ENCODE peak calls at places on chromosome 22, in eight cellular contexts. A, Y, E, S, B, I, K and J are unnamed samples.

GRCh38 chr22:39092111-39092867 is 4.8 kb upstream of the APOBEC3H start:
- DNase-seq in A (no peak), E (no peak), Y (no peak), B (no peak), S (no peak), K (no peak), I (no peak), J (no peak)

GRCh38 chr22:45246060-45246985 is 5.6 kb upstream of the KIAA0930 start:
- DNase-seq in Y (no peak), A (peak), K (no peak), B (peak), E (no peak), S (peak), I (no peak), J (peak)

GRCh38 chr22:37062366-37062655 is 10.8 kb downstream of the KCTD17 start:
- DNase-seq in K (no peak), Y (no peak), I (no peak), S (no peak), A (no peak), E (no peak), B (no peak), J (no peak)

GRCh38 chr22:38272373-38273134 is at the start of gene TMEM184B:
- DNase-seq in K (peak), B (peak), Y (no peak), S (peak), A (peak), I (peak), E (peak), J (peak)

GRCh38 chr22:41447435-41448188 is 1.0 kb upstream of the TOB2 start:
- DNase-seq in I (peak), A (peak), K (peak), E (peak), B (peak), Y (no peak), S (peak), J (peak)

GRCh38 chr22:16960220-16960883 is 47.7 kb downstream of the GAB4 start:
- DNase-seq in I (no peak), A (no peak), B (no peak), E (no peak), Y (no peak), K (peak), S (peak), J (no peak)

GRCh38 chr22:42172385-42173172 is 42.0 kb upstream of the CYP2D6 start:
- DNase-seq in A (no peak), B (peak), I (no peak), S (no peak), E (no peak), Y (no peak), K (no peak), J (peak)

GRCh38 chr22:48167238-48167637 is 1404.8 kb downstream of the TBC1D22A start:
- DNase-seq in K (no peak), E (no peak), B (no peak), Y (no peak), S (no peak), A (no peak), I (peak), J (no peak)

GRCh38 chr22:46737976-46738641 is at the start of gene CERK:
- DNase-seq in B (peak), E (no peak), Y (no peak), A (peak), K (no peak), S (peak), I (peak), J (peak)

GRCh38 chr22:46143491-46144147 is 6.7 kb upstream of the PPARA start:
- DNase-seq in Y (no peak), K (no peak), I (no peak), B (no peak), A (no peak), S (no peak), E (no peak), J (no peak)

GRCh38 chr22:44954113-44954512 is 55.7 kb downstream of the PHF21B start:
- DNase-seq in E (no peak), K (no peak), S (no peak), I (no peak), A (no peak), B (no peak), Y (no peak), J (no peak)

GRCh38 chr22:25643232-25644000 is 78.9 kb downstream of the GRK3 start:
- DNase-seq in B (no peak), K (no peak), Y (no peak), S (no peak), I (no peak), E (no peak), A (no peak), J (no peak)

GRCh38 chr22:50473855-50474671 is 772 bp downstream of the SBF1 start:
- DNase-seq in S (no peak), A (peak), E (no peak), I (peak), K (no peak), Y (no peak), B (peak), J (peak)

GRCh38 chr22:27474112-27474571 is 327.4 kb downstream of the MN1 start:
- DNase-seq in I (no peak), B (peak), E (no peak), A (no peak), Y (no peak), S (no peak), K (no peak), J (peak)

GRCh38 chr22:42287174-42287890 is 16.9 kb upstream of the TCF20 start:
- DNase-seq in K (no peak), E (no peak), Y (no peak), B (no peak), A (no peak), S (no peak), I (no peak), J (no peak)

GRCh38 chr22:20624161-20624616 is 116.8 kb downstream of the MED15 start:
- DNase-seq in I (no peak), B (peak), Y (no peak), E (no peak), S (no peak), A (no peak), K (no peak), J (peak)

GRCh38 chr22:35342390-35342789 is 38.5 kb upstream of the HMOX1 start:
- DNase-seq in A (no peak), B (no peak), K (no peak), S (no peak), E (no peak), Y (no peak), I (no peak), J (no peak)

GRCh38 chr22:40220316-40221054 is 42.8 kb downstream of the TNRC6B start:
- DNase-seq in S (no peak), K (no peak), I (no peak), B (peak), A (no peak), E (no peak), Y (no peak), J (no peak)

GRCh38 chr22:38699784-38700183 is 959 bp downstream of the JOSD1 start:
- DNase-seq in E (no peak), I (no peak), K (no peak), B (peak), S (no peak), A (no peak), Y (no peak), J (peak)

GRCh38 chr22:20642668-20643179 is 131.2 kb upstream of the SERPIND1 start:
- DNase-seq in K (peak), I (no peak), B (no peak), S (no peak), Y (no peak), A (no peak), E (no peak), J (no peak)

GRCh38 chr22:28027453-28028448 is 108.7 kb upstream of the PITPNB start:
- DNase-seq in E (no peak), K (peak), B (no peak), I (no peak), S (peak), Y (no peak), A (no peak), J (no peak)

GRCh38 chr22:25666308-25666707 is 75.7 kb upstream of the MYO18B start:
- DNase-seq in Y (no peak), I (no peak), B (no peak), A (no peak), E (no peak), S (no peak), K (no peak), J (no peak)

GRCh38 chr22:46335201-46336118 is at the start of gene TRMU:
- DNase-seq in B (peak), S (peak), I (peak), A (peak), E (peak), Y (peak), K (peak), J (peak)

GRCh38 chr22:38260760-38261477 is 11.9 kb downstream of the TMEM184B start:
- DNase-seq in K (no peak), B (no peak), E (no peak), Y (no peak), S (no peak), I (no peak), A (no peak), J (peak)

GRCh38 chr22:23575601-23576000 is 4.5 kb downstream of the IGLL1 start:
- DNase-seq in I (no peak), A (no peak), B (no peak), Y (no peak), K (no peak), S (peak), E (no peak), J (no peak)

GRCh38 chr22:45554040-45554406 is 51.3 kb downstream of the FBLN1 start:
- DNase-seq in K (no peak), E (no peak), I (no peak), A (peak), B (no peak), Y (no peak), S (no peak), J (no peak)

GRCh38 chr22:46725096-46725495 is 13.0 kb downstream of the CERK start:
- DNase-seq in E (no peak), A (no peak), Y (no peak), B (no peak), K (no peak), I (no peak), S (no peak), J (no peak)

GRCh38 chr22:43126506-43127165 is 16.1 kb downstream of the BIK start:
- DNase-seq in I (no peak), B (peak), E (no peak), K (no peak), A (peak), S (no peak), Y (no peak), J (peak)

GRCh38 chr22:44338906-44339305 is 26.2 kb upstream of the SHISAL1 start:
- DNase-seq in Y (no peak), S (no peak), A (no peak), B (no peak), I (no peak), K (no peak), E (no peak), J (no peak)

GRCh38 chr22:43852605-43853327 is 9.5 kb downstream of the SULT4A1 start:
- DNase-seq in S (peak), B (no peak), K (no peak), I (no peak), E (no peak), A (no peak), Y (no peak), J (no peak)

GRCh38 chr22:45224988-45225731 is 15.5 kb downstream of the KIAA0930 start:
- DNase-seq in B (no peak), K (no peak), S (peak), Y (no peak), I (no peak), A (no peak), E (no peak), J (no peak)

GRCh38 chr22:46958649-46959048 is 196.2 kb downstream of the TBC1D22A start:
- DNase-seq in K (no peak), E (no peak), A (no peak), I (no peak), Y (no peak), B (no peak), S (no peak), J (no peak)

GRCh38 chr22:44620129-44620840 is 81.7 kb upstream of the PRR5 start:
- DNase-seq in I (peak), Y (peak), K (peak), A (peak), B (peak), S (peak), E (peak), J (peak)